ENCODE peak calls at places on chromosomes 2 and 18, in seven cellular contexts. T is mucosa of descending colon; A is hepatocyte; B is heart right ventricle; N is HCT116; H is CD8-positive, alpha-beta T cell; R is kidney. K is an unnamed sample.

GRCh38 chr2:100321181-100321880 is 970 bp downstream of the LONRF2 start:
- DNase-seq in T (no peak), A (peak; percentile 81), B (peak; percentile 5), N (no peak), H (no peak), R (peak; percentile 83), K (no peak)

GRCh38 chr2:182668671-182669070 is 47.4 kb upstream of the DNAJC10 start:
- DNase-seq in T (no peak), A (peak; percentile 44), B (no peak), N (no peak), H (no peak), R (no peak), K (no peak)

GRCh38 chr2:32627441-32627900 is 379 bp upstream of the TTC27 start:
- DNase-seq in T (peak; percentile 58), A (peak; percentile 58), B (peak; percentile 35), N (no peak), H (peak; percentile 48), R (peak; percentile 75), K (peak; percentile 24)

GRCh38 chr18:45248240-45248903 is 366.9 kb upstream of the SLC14A2 start:
- DNase-seq in T (no peak), A (no peak), B (peak; percentile 62), N (no peak), H (no peak), R (no peak), K (no peak)

GRCh38 chr2:219057709-219058540 is 2.8 kb downstream of the IHH start:
- DNase-seq in T (peak; percentile 87), A (peak; percentile 88), B (peak; percentile 63), N (peak; percentile 26), H (peak; percentile 71), R (peak; percentile 90), K (no peak)

GRCh38 chr2:134917219-134917957 is 1.2 kb upstream of the CCNT2 start:
- DNase-seq in T (peak; percentile 52), A (peak; percentile 20), B (peak; percentile 19), N (no peak), H (no peak), R (peak; percentile 75), K (no peak)

GRCh38 chr2:10395893-10396292 is 52.2 kb downstream of the ODC1 start:
- DNase-seq in T (peak; percentile 49), A (no peak), B (no peak), N (no peak), H (no peak), R (no peak), K (no peak)

GRCh38 chr2:136920652-136921333 is 155.4 kb downstream of the THSD7B start:
- DNase-seq in T (no peak), A (peak; percentile 17), B (no peak), N (no peak), H (no peak), R (peak; percentile 52), K (no peak)

GRCh38 chr2:6072757-6073156 is 380.6 kb downstream of the SOX11 start:
- DNase-seq in T (no peak), A (no peak), B (no peak), N (no peak), H (no peak), R (no peak), K (no peak)

GRCh38 chr2:26979761-26980160 is 9.3 kb downstream of the MAPRE3 start:
- DNase-seq in T (no peak), A (no peak), B (no peak), N (no peak), H (no peak), R (no peak), K (no peak)

GRCh38 chr18:52716926-52717325 is 376.9 kb downstream of the DCC start:
- DNase-seq in T (no peak), A (peak; percentile 58), B (peak; percentile 6), N (no peak), H (no peak), R (no peak), K (no peak)

GRCh38 chr2:225354281-225354774 is 45.2 kb upstream of the NYAP2 start:
- DNase-seq in T (no peak), A (peak; percentile 43), B (no peak), N (peak; percentile 4), H (no peak), R (no peak), K (peak; percentile 73)

GRCh38 chr2:238528953-238529781 is 102.4 kb downstream of the ASB1 start:
- DNase-seq in T (no peak), A (peak; percentile 76), B (no peak), N (no peak), H (no peak), R (peak; percentile 29), K (peak; percentile 92)

GRCh38 chr18:79544386-79544963 is 135.1 kb upstream of the CTDP1 start:
- DNase-seq in T (no peak), A (no peak), B (no peak), N (no peak), H (no peak), R (peak; percentile 57), K (no peak)

GRCh38 chr2:234330902-234331301 is 166.0 kb downstream of the ARL4C start:
- DNase-seq in T (no peak), A (peak; percentile 32), B (no peak), N (no peak), H (no peak), R (no peak), K (no peak)

DNA sequence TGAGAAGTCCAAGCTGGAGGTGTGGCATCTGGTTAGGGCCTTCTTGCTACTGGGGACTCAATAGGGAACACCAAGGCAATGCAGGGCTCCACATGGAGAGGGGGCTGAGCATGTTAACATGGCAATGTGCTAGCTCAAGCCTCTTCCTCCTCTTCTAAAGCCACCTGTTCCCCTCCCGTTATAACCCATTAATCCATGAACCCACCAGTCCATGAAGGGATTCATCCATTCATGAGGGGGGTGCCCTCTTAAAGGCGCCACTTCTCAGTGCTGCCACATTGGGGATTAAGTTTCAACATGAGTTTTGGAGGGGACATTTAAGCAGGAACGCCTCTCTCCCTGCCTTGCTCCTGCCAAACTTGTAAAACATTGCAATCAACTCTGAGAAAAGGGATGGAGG is 118.0 kb upstream of the ZNF516 start:
- DNase-seq in T (no peak), A (no peak), B (no peak), N (no peak), H (no peak), R (no peak), K (no peak)
- TF ChIP-seq CTCF in T (no peak), A (no peak), B (no peak), N (no peak), H (no peak), R (no peak), K (no peak)

GRCh38 chr2:84904717-84905174 is 710 bp upstream of the TMSB10 start:
- DNase-seq in T (peak; percentile 91), A (peak; percentile 76), B (peak; percentile 82), N (no peak), H (peak; percentile 52), R (peak; percentile 95), K (no peak)

GRCh38 chr2:84906108-84906899 is 848 bp downstream of the TMSB10 start:
- DNase-seq in T (peak; percentile 84), A (peak; percentile 47), B (peak; percentile 40), N (no peak), H (peak; percentile 46), R (peak; percentile 88), K (no peak)

GRCh38 chr2:84905181-84906107 is at the start of gene TMSB10:
- DNase-seq in T (peak; percentile 95), A (peak; percentile 95), B (peak; percentile 91), N (no peak), H (peak; percentile 85), R (peak; percentile 97), K (no peak)

GRCh38 chr2:84902526-84902925 is 2.9 kb upstream of the TMSB10 start:
- DNase-seq in T (no peak), A (no peak), B (no peak), N (no peak), H (no peak), R (no peak), K (no peak)

GRCh38 chr2:84904151-84904550 is 1.3 kb upstream of the TMSB10 start:
- DNase-seq in T (peak; percentile 51), A (no peak), B (no peak), N (no peak), H (no peak), R (no peak), K (no peak)
- H3K4me3 ChIP-seq in T (no peak overlapping the region), A (no peak overlapping the region), B (no peak overlapping the region), N (no peak overlapping the region), H (peak overlapping the region; percentile 91), R (no peak overlapping the region), K (no peak overlapping the region)

DNA sequence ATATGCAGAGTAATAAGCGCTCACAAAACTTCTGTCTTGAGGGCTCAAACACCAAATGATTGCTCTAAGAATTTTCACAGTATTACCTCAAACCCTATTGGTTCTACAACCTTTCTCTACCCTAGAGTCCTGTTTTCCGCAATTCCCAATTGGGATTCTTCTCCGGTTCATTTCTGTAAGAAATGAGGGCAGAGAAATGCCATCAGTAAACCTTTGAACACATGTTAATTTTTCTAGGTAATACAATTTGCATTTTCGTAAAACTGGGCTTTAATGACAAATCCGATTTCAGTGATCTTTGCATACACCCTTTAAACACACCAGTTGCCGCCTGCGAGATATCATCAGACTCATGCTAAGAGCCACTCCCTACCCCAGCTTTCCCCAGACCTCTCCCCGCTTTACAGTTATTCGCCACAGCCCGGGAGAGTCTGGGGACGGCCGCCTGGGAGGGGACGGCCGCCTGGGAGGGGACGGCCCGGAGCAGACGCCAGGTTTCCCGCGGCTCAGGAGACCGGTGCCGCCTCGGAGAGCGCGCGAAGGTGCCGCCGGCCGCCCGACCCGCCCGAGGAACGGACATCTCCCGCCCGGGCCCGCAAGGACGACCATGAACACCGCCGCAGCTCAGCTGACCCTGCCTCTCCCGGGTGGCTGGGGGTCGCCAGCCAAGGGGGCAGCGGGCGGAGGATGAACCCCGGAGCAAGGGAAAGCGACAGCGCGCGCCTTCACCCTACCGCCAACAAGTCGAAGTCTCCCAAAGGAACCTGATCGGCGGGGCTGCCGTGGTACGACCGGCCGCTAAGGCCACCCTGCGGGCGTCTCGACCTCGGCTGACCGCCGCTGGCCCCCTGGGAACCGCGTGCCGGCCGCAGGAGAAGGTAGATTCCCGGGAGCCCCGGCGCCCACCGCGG is 463 bp downstream of the SMC6 start:
- DNase-seq in T (no peak), A (peak; percentile 81), B (peak; percentile 40), N (no peak), H (peak; percentile 33), R (no peak), K (no peak)
- TF ChIP-seq CTCF in T (no peak), A (no peak), B (no peak), N (no peak), H (no peak), R (no peak), K (no peak)

DNA sequence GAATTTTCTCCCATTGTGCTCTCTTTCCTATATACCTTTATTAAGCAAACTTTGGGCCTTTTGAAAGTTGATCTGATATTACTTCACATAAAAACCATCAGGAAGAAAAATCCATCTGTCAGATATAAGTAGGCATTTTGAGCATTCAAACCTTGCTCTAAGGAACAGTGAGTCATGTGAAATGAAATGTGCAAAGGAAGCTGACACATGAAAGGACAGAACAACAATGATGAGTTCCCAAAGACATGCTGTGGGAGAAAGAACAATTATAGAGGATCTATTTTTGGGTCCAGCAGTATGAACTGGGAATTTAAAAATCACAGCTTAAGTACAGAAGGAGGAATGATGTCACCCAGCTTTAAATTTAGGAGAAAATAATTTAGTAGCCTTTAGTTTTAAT is 18.1 kb downstream of the CALCRL start:
- DNase-seq in T (no peak), A (no peak), B (no peak), N (no peak), H (no peak), R (no peak), K (no peak)
- H3K4me3 ChIP-seq in T (no peak overlapping the region), A (no peak overlapping the region), B (no peak overlapping the region), N (no peak overlapping the region), H (no peak overlapping the region), R (no peak overlapping the region), K (no peak overlapping the region)

K was measured in HFF-Myc.